ENCODE peak calls at places on chromosomes 2 and 18, in eight cellular contexts. O is neural crest cell; L is stimulated activated CD8-positive, alpha-beta memory T cell treated with anti-CD3 and anti-CD28 coated beads, Interleukin-15, amount 100 ng/mL, for 1 hour; J is T-helper 2 cell; F is occipital lobe; X is RKO; Z is heart right ventricle; E is DMS79. Y is an unnamed sample.

GRCh38 chr18:35371412-35372195 is 5.5 kb downstream of the ZNF396 start:
- DNase-seq in X (no peak), J (no peak), L (no peak), E (no peak), F (no peak), O (no peak), Z (no peak), Y (no peak)

GRCh38 chr2:46914578-46915230 is 902 bp downstream of the MCFD2 start:
- DNase-seq in L (no peak), X (peak), F (no peak), J (no peak), Z (no peak), E (no peak), O (no peak), Y (no peak)

GRCh38 chr18:48827321-48828200 is 123.2 kb downstream of the SMAD7 start:
- DNase-seq in X (no peak), O (no peak), Z (no peak), L (no peak), E (peak), F (no peak), J (no peak), Y (peak)

GRCh38 chr2:165238295-165238694 is 919 bp upstream of the SCN2A start:
- DNase-seq in F (no peak), O (peak), E (no peak), X (peak), L (no peak), J (no peak), Z (no peak), Y (no peak)

GRCh38 chr2:209496586-209496982 is 72.7 kb downstream of the MAP2 start:
- DNase-seq in Z (no peak), L (no peak), F (no peak), J (no peak), E (no peak), X (no peak), O (no peak), Y (no peak)

GRCh38 chr2:33420726-33421125 is 55.7 kb upstream of the RASGRP3 start:
- DNase-seq in F (no peak), O (no peak), J (no peak), E (no peak), L (no peak), X (no peak), Z (no peak), Y (no peak)

GRCh38 chr2:120630031-120630701 is 105.5 kb upstream of the GLI2 start:
- DNase-seq in Z (no peak), F (no peak), O (no peak), E (no peak), L (no peak), X (no peak), J (no peak), Y (no peak)

GRCh38 chr2:147095376-147095775 is 749.5 kb upstream of the ACVR2A start:
- DNase-seq in E (no peak), J (no peak), X (no peak), L (no peak), O (no peak), F (no peak), Z (no peak), Y (no peak)

Y was measured in left colon.